ENCODE peak calls at places on chromosomes 2 and 18, in nine cellular contexts. X is fibroblast of lung; K is RWPE1; F is colonic mucosa; Z is mammary epithelial cell; W is HL-60; S is CD8-positive, alpha-beta T cell; N is CD4-positive, alpha-beta T cell; Y is tibial nerve. Q is an unnamed sample.

GRCh38 chr2:85999131-85999831 is 106.4 kb downstream of the POLR1A start:
- DNase-seq in N (peak; percentile 17), S (peak; percentile 14), F (no peak), Y (no peak), Z (no peak), X (no peak), W (no peak), K (no peak), Q (no peak)

GRCh38 chr2:43343573-43344304 is 117.3 kb upstream of the ZFP36L2 start:
- DNase-seq in W (no peak), N (no peak), Z (peak; percentile 48), S (no peak), F (peak; percentile 76), K (no peak), Y (peak; percentile 66), X (peak; percentile 95), Q (peak; percentile 14)

GRCh38 chr2:106839849-106840595 is 45.9 kb downstream of the ST6GAL2 start:
- DNase-seq in Z (no peak), N (no peak), Y (no peak), F (no peak), S (no peak), X (no peak), K (no peak), W (no peak), Q (no peak)

GRCh38 chr2:205700331-205701132 is 18.2 kb downstream of the NRP2 start:
- DNase-seq in F (no peak), Z (peak; percentile 48), X (peak; percentile 97), Y (no peak), N (no peak), W (no peak), S (no peak), K (no peak), Q (no peak)

GRCh38 chr2:197926673-197927072 is 122.3 kb downstream of the PLCL1 start:
- DNase-seq in N (no peak), W (no peak), K (no peak), Z (no peak), S (no peak), X (peak; percentile 44), Y (no peak), F (no peak), Q (no peak)

GRCh38 chr2:107635883-107636282 is 190.8 kb upstream of the RGPD4 start:
- DNase-seq in S (no peak), W (no peak), N (no peak), Z (peak; percentile 88), K (peak; percentile 36), F (no peak), X (peak; percentile 95), Y (no peak), Q (peak; percentile 95)

GRCh38 chr18:57301573-57302230 is 50.7 kb upstream of the ST8SIA3 start:
- DNase-seq in W (no peak), N (no peak), K (no peak), S (no peak), Z (no peak), X (no peak), F (no peak), Y (no peak), Q (no peak)

GRCh38 chr2:37039580-37039979 is 44.6 kb downstream of the HEATR5B start:
- DNase-seq in F (no peak), W (no peak), Z (no peak), X (no peak), S (no peak), Y (no peak), K (no peak), N (no peak), Q (no peak)

GRCh38 chr18:54720590-54720989 is 107.7 kb upstream of the RAB27B start:
- DNase-seq in S (no peak), K (no peak), X (peak; percentile 38), W (no peak), Y (no peak), F (no peak), Z (no peak), N (no peak), Q (no peak)

GRCh38 chr18:50775207-50775606 is 44.6 kb downstream of the MRO start:
- DNase-seq in N (no peak), K (no peak), Y (no peak), W (no peak), X (no peak), F (no peak), S (no peak), Z (no peak), Q (no peak)

GRCh38 chr18:57947117-57947516 is 96.9 kb upstream of the NEDD4L start:
- DNase-seq in N (no peak), X (no peak), Y (no peak), K (no peak), Z (peak; percentile 89), W (no peak), F (no peak), S (no peak), Q (peak; percentile 84)

GRCh38 chr2:50863218-50863617 is 168.7 kb downstream of the NRXN1 start:
- DNase-seq in X (peak; percentile 6), Z (no peak), W (no peak), N (no peak), S (no peak), Y (no peak), F (no peak), K (no peak), Q (no peak)

GRCh38 chr2:190929919-190930318 is 49.3 kb downstream of the GLS start:
- DNase-seq in F (no peak), X (no peak), W (no peak), K (no peak), S (no peak), Z (no peak), Y (no peak), N (no peak), Q (no peak)

GRCh38 chr2:133780099-133780996 is 212.1 kb upstream of the NCKAP5 start:
- DNase-seq in N (no peak), X (peak; percentile 71), F (peak; percentile 59), Y (peak; percentile 42), Z (peak; percentile 70), K (peak; percentile 46), S (no peak), W (no peak), Q (no peak)

GRCh38 chr2:95389256-95390119 is 13.0 kb upstream of the FAHD2A start:
- DNase-seq in X (peak; percentile 40), Z (peak; percentile 38), Y (peak; percentile 44), N (no peak), F (peak; percentile 53), K (peak; percentile 59), W (peak; percentile 10), S (peak; percentile 24), Q (no peak)

GRCh38 chr2:226799211-226799975 is at the start of gene IRS1:
- DNase-seq in N (peak; percentile 34), F (peak; percentile 65), X (peak; percentile 82), K (peak; percentile 62), W (no peak), Y (no peak), Z (peak; percentile 71), S (peak; percentile 36), Q (no peak)

GRCh38 chr2:162006326-162006725 is 67.7 kb downstream of the DPP4 start:
- DNase-seq in F (no peak), Y (no peak), W (no peak), X (no peak), Z (no peak), K (no peak), N (no peak), S (no peak), Q (no peak)

GRCh38 chr2:74501335-74502071 is 2.1 kb upstream of the LBX2 start:
- DNase-seq in N (no peak), W (no peak), Y (no peak), K (no peak), Z (no peak), F (no peak), S (no peak), X (no peak), Q (no peak)

GRCh38 chr18:58787750-58788149 is 76.9 kb upstream of the ZNF532 start:
- DNase-seq in S (no peak), Y (no peak), W (no peak), K (no peak), N (no peak), F (no peak), Z (no peak), X (peak; percentile 48), Q (no peak)

GRCh38 chr2:226636586-226636985 is 163.0 kb downstream of the IRS1 start:
- DNase-seq in Z (no peak), N (no peak), F (no peak), X (no peak), Y (no peak), K (no peak), S (no peak), W (no peak), Q (no peak)

GRCh38 chr2:39631715-39632114 is 34.0 kb upstream of the TMEM178A start:
- DNase-seq in S (no peak), N (no peak), K (peak; percentile 31), X (peak; percentile 100), W (no peak), Z (peak; percentile 94), Y (no peak), F (no peak), Q (peak; percentile 85)

GRCh38 chr2:167686691-167687090 is 560.7 kb downstream of the STK39 start:
- DNase-seq in Z (no peak), F (no peak), S (no peak), K (no peak), W (no peak), Y (no peak), N (no peak), X (no peak), Q (no peak)

DNA sequence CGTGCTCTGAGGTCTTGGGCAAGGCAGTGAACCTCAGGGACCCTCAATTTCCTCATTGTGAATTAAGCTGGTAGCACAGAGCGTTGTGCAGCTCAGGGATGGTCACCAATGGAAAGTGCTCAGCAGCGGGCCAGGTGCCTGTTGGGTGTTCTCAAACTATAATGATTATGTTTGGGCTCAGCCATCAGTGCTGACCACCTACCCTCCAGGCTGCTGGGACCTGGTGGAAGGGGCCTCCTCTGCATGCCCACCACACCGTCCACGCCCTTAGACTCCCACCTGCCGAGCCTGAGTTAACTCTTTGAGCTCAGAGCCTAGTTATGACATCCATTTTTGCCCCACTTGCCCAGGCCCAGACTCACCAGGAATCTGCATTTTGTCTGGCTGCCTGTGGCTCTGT is 35.0 kb downstream of the GLI2 start:
- DNase-seq in N (no peak), S (no peak), F (no peak), W (no peak), Z (no peak), X (no peak), Y (no peak), K (no peak), Q (no peak)
- H3K27ac ChIP-seq in N (no peak overlapping the region), S (no peak overlapping the region), F (peak overlapping the region; percentile 47), W (no peak overlapping the region), Z (no peak overlapping the region), X (peak overlapping the region; percentile 85), Y (no peak overlapping the region), K (no peak overlapping the region), Q (no peak overlapping the region)

GRCh38 chr2:121502246-121502645 is 28.4 kb upstream of the RNU4ATAC start:
- DNase-seq in N (no peak), Z (peak; percentile 84), W (no peak), S (no peak), Y (no peak), K (peak; percentile 59), F (no peak), X (peak; percentile 84), Q (peak; percentile 73)
- H3K27ac ChIP-seq in N (no peak overlapping the region), Z (peak overlapping the region; percentile 99), W (no peak overlapping the region), S (no peak overlapping the region), Y (no peak overlapping the region), K (peak overlapping the region; percentile 76), F (no peak overlapping the region), X (peak overlapping the region; percentile 44), Q (peak overlapping the region; percentile 97)

GRCh38 chr2:120541972-120542670 is 193.5 kb upstream of the GLI2 start:
- DNase-seq in X (no peak), F (no peak), N (no peak), S (no peak), Z (no peak), W (no peak), Y (no peak), K (no peak), Q (no peak)
- H3K27ac ChIP-seq in X (no peak overlapping the region), F (no peak overlapping the region), N (no peak overlapping the region), S (no peak overlapping the region), Z (no peak overlapping the region), W (no peak overlapping the region), Y (no peak overlapping the region), K (no peak overlapping the region), Q (no peak overlapping the region)

GRCh38 chr2:28694364-28694763 is 57.3 kb upstream of the PPP1CB start:
- DNase-seq in Y (no peak), F (no peak), X (no peak), W (no peak), K (no peak), S (no peak), N (no peak), Z (no peak), Q (no peak)
- H3K27ac ChIP-seq in Y (no peak overlapping the region), F (no peak overlapping the region), X (no peak overlapping the region), W (no peak overlapping the region), K (no peak overlapping the region), S (no peak overlapping the region), N (no peak overlapping the region), Z (no peak overlapping the region), Q (no peak overlapping the region)

Q was measured in epithelial cell of prostate.